ENCODE peak calls at places on chromosome 22, in four cellular contexts. M, V, R and P are unnamed samples.

GRCh38 chr22:43592470-43592869 is 180.7 kb downstream of the MPPED1 start:
- DNase-seq in V (no peak), M (no peak), R (no peak), P (no peak)

GRCh38 chr22:31089101-31090100 is 8.3 kb downstream of the SMTN start:
- DNase-seq in V (no peak), R (no peak), M (no peak), P (peak)

GRCh38 chr22:43401661-43402060 is 10.2 kb upstream of the MPPED1 start:
- DNase-seq in R (no peak), M (no peak), V (no peak), P (no peak)

GRCh38 chr22:47193606-47194316 is 431.3 kb downstream of the TBC1D22A start:
- DNase-seq in M (no peak), V (no peak), R (no peak), P (no peak)

GRCh38 chr22:24553597-24554315 is 1.2 kb downstream of the GUCD1 start:
- DNase-seq in R (no peak), M (no peak), V (peak), P (no peak)

GRCh38 chr22:21876486-21877176 is 9.2 kb upstream of the MAPK1 start:
- DNase-seq in V (no peak), R (no peak), M (no peak), P (peak)

GRCh38 chr22:42970029-42970428 is 44.9 kb downstream of the PACSIN2 start:
- DNase-seq in R (no peak), V (no peak), M (no peak), P (no peak)

GRCh38 chr22:42863349-42863911 is 6.4 kb upstream of the ARFGAP3 start:
- DNase-seq in V (no peak), M (no peak), R (peak), P (no peak)

GRCh38 chr22:46069518-46070214 is 80.7 kb upstream of the PPARA start:
- DNase-seq in R (no peak), V (no peak), M (no peak), P (no peak)

GRCh38 chr22:25494774-25495173 is 69.7 kb upstream of the GRK3 start:
- DNase-seq in V (no peak), R (peak), M (no peak), P (peak)

GRCh38 chr22:47329727-47330653 is 567.5 kb downstream of the TBC1D22A start:
- DNase-seq in M (no peak), V (no peak), R (no peak), P (no peak)

GRCh38 chr22:16963189-16963945 is 44.7 kb downstream of the GAB4 start:
- DNase-seq in V (no peak), R (no peak), M (no peak), P (peak)

GRCh38 chr22:30238661-30239420 is 7.7 kb downstream of the LIF start:
- DNase-seq in M (no peak), V (no peak), R (no peak), P (peak)

GRCh38 chr22:26170795-26171194 is 1.5 kb downstream of the SEZ6L start:
- DNase-seq in M (no peak), V (no peak), R (no peak), P (peak)

GRCh38 chr22:22235564-22235963 is 9.0 kb upstream of the VPREB1 start:
- DNase-seq in V (no peak), R (peak), M (no peak), P (peak)

GRCh38 chr22:32075997-32076725 is 33.1 kb downstream of the SLC5A1 start:
- DNase-seq in R (no peak), M (no peak), V (no peak), P (no peak)

GRCh38 chr22:31728857-31729256 is 21.1 kb downstream of the PRR14L start:
- DNase-seq in M (no peak), V (no peak), R (no peak), P (no peak)

GRCh38 chr22:39177456-39177775 is 24.9 kb upstream of the CBX7 start:
- DNase-seq in M (no peak), R (no peak), V (no peak), P (no peak)

GRCh38 chr22:44037519-44038370 is 13.6 kb downstream of the PARVB start:
- DNase-seq in V (no peak), R (no peak), M (peak), P (no peak)

GRCh38 chr22:42985541-42985925 is 29.4 kb downstream of the PACSIN2 start:
- DNase-seq in R (no peak), V (no peak), M (no peak), P (no peak)

GRCh38 chr22:24165673-24166072 is 15.6 kb upstream of the SUSD2 start:
- DNase-seq in V (no peak), M (no peak), R (no peak), P (no peak)

GRCh38 chr22:44451016-44451415 is 47.0 kb downstream of the RTL6 start:
- DNase-seq in R (no peak), V (no peak), M (no peak), P (no peak)

GRCh38 chr22:46124383-46125144 is 25.8 kb upstream of the PPARA start:
- DNase-seq in R (no peak), V (no peak), M (no peak), P (no peak)

GRCh38 chr22:44486538-44486937 is 11.5 kb downstream of the RTL6 start:
- DNase-seq in R (no peak), V (no peak), M (peak), P (no peak)

GRCh38 chr22:43152001-43152354 is 619 bp downstream of the TSPO start:
- DNase-seq in M (no peak), V (no peak), R (no peak), P (no peak)

DNA sequence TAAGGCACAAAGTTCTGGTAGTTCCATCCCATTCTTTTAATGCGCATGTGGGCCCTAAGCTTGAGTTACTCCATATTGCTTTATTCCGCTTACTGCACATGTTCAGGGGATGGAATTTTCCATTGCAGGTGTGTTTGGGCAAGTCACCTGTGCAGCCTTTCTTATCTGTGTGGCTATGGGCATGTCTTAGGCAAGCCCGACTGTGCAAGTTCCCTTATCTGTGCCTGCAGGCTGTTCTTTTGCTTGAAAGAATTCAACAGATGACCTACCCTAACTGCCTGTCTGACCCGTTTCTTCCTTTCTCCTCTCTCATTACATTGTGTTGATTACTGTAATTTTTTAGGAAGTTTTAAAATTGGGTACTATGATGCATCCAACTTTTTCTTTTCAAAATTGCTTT is 363.6 kb downstream of the TTC28 start:
- DNase-seq in M (no peak), V (peak), R (no peak), P (peak)
- TF ChIP-seq CHD4 in M (no peak), V (no peak), R (no peak), P (no peak)

GRCh38 chr22:48948575-48949170 is 879.0 kb downstream of the BRD1 start:
- DNase-seq in M (no peak), V (no peak), R (no peak), P (no peak)
- TF ChIP-seq CHD4 in M (no peak), V (no peak), R (no peak), P (no peak)

GRCh38 chr22:48888466-48889208 is 939.0 kb downstream of the BRD1 start:
- DNase-seq in M (no peak), R (no peak), V (no peak), P (no peak)
- TF ChIP-seq CHD4 in M (no peak), R (no peak), V (no peak), P (no peak)

GRCh38 chr22:35522571-35523149 is 18.0 kb upstream of the RASD2 start:
- DNase-seq in M (no peak), V (no peak), R (no peak), P (no peak)

GRCh38 chr22:35521358-35522264 is 19.0 kb upstream of the RASD2 start:
- DNase-seq in V (no peak), M (no peak), R (no peak), P (peak)

GRCh38 chr22:35524966-35525686 is 15.5 kb upstream of the RASD2 start:
- DNase-seq in R (no peak), V (no peak), M (no peak), P (no peak)

GRCh38 chr22:35525687-35526332 is 14.8 kb upstream of the RASD2 start:
- DNase-seq in R (no peak), M (no peak), V (no peak), P (no peak)

GRCh38 chr22:35523167-35523928 is 17.3 kb upstream of the RASD2 start:
- DNase-seq in R (no peak), V (no peak), M (no peak), P (no peak)
- TF ChIP-seq CHD4 in R (no peak), V (no peak), M (no peak), P (no peak)

GRCh38 chr22:36872866-36873498 is 12.2 kb downstream of the NCF4 start:
- DNase-seq in V (no peak), R (no peak), M (no peak), P (no peak)

GRCh38 chr22:36872084-36872483 is 11.3 kb downstream of the NCF4 start:
- DNase-seq in V (no peak), M (no peak), R (no peak), P (no peak)

GRCh38 chr22:36874731-36875130 is 13.9 kb downstream of the NCF4 start:
- DNase-seq in R (no peak), V (no peak), M (no peak), P (no peak)

GRCh38 chr22:36874309-36874696 is 13.5 kb downstream of the NCF4 start:
- DNase-seq in V (no peak), R (no peak), M (no peak), P (no peak)

DNA sequence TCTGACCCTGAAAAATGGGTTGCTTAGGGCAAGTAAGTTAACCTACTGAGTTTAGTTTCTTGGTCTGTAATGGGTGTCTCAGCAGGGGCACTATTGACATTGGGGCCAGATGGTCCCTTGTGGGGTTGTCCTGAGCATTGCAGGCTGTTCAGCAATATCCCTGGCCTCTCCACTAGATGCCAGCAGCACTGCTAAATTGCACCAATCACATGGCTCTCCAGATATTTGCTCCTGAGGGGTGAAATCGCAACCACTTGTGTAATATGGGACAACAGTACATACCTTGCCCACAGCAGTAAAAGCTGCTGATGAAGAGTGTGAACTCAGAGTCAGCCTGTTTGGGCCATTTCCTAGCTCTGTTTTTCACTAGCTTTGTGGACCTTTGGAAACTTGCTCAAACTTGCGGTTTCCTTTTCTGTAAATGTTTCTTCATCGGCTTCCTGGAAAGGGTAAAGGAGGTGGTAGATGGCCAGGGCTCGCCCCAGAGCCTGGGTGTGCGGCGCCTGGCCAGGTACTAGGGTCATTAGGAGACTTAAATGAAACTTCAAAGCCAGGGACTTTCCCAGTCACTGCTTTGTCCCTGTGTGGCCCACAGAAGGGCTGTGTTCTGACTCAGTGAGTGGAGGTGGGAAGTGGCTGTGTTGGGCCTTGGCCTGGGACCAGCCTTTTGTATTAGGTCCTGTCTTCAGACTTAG is 13.0 kb downstream of the NCF4 start:
- DNase-seq in V (peak), M (peak), R (peak), P (peak)
- TF ChIP-seq CHD4 in V (no peak), M (no peak), R (no peak), P (no peak)

GRCh38 chr22:27226666-27227065 is 569.3 kb downstream of the MIAT start:
- DNase-seq in V (no peak), R (no peak), M (no peak), P (no peak)
- TF ChIP-seq CHD4 in V (no peak), R (no peak), M (no peak), P (no peak)

GRCh38 chr22:11627436-11627797 is 3900.6 kb upstream of the OR11H1 start:
- DNase-seq in M (no peak), V (no peak), R (no peak), P (no peak)

GRCh38 chr22:11626422-11626773 is 3901.6 kb upstream of the OR11H1 start:
- DNase-seq in R (no peak), M (no peak), V (no peak), P (no peak)

GRCh38 chr22:11628651-11629511 is 3899.1 kb upstream of the OR11H1 start:
- DNase-seq in M (no peak), R (no peak), V (no peak), P (no peak)

GRCh38 chr22:11627798-11628650 is 3900.0 kb upstream of the OR11H1 start:
- DNase-seq in V (no peak), R (no peak), M (no peak), P (no peak)

GRCh38 chr22:11629661-11630385 is 3898.2 kb upstream of the OR11H1 start:
- DNase-seq in M (no peak), V (no peak), R (no peak), P (no peak)
- TF ChIP-seq CHD4 in M (no peak), V (no peak), R (no peak), P (no peak)

GRCh38 chr22:50114221-50114981 is 24.6 kb downstream of the MOV10L1 start:
- DNase-seq in V (no peak), M (no peak), R (no peak), P (no peak)
- TF ChIP-seq CHD4 in V (no peak), M (no peak), R (no peak), P (no peak)